ENCODE peak calls at places on chromosomes 2 and 18, in four cellular contexts. Z, F, W and S are unnamed samples. For H3K27me3 and H3K4me1, the result is how much of the 10 kb centered on the place peaks cover.

GRCh38 chr18:40875101-40875500 is 1079.9 kb upstream of the PIK3C3 start:
- DNase-seq in F (no peak), W (no peak), Z (no peak), S (no peak)

GRCh38 chr2:232458051-232458660 is 2.2 kb downstream of the ALPI start:
- DNase-seq in F (no peak), W (no peak), Z (no peak), S (peak)

GRCh38 chr18:13481820-13482640 is 244.3 kb downstream of the FAM210A start:
- DNase-seq in F (no peak), W (no peak), Z (no peak), S (no peak)

GRCh38 chr18:7754725-7755181 is 187.6 kb downstream of the PTPRM start:
- DNase-seq in F (no peak), Z (peak), W (no peak), S (peak)

GRCh38 chr2:67259581-67260347 is 137.4 kb upstream of the ETAA1 start:
- DNase-seq in F (peak), Z (no peak), W (no peak), S (no peak)

GRCh38 chr18:3250237-3251107 is 2.9 kb downstream of the MYL12A start:
- DNase-seq in W (no peak), Z (no peak), F (peak), S (no peak)

GRCh38 chr2:214808481-214808931 is 977 bp downstream of the BARD1 start:
- DNase-seq in Z (no peak), F (peak), W (no peak), S (no peak)

GRCh38 chr18:48621815-48622555 is 83.2 kb downstream of the CTIF start:
- DNase-seq in F (no peak), W (no peak), Z (no peak), S (no peak)

GRCh38 chr2:106127282-106127771 is 66.8 kb downstream of the UXS1 start:
- DNase-seq in F (peak), W (no peak), Z (no peak), S (no peak)

GRCh38 chr18:58495202-58495601 is 133.7 kb downstream of the ALPK2 start:
- DNase-seq in F (peak), W (no peak), Z (no peak), S (no peak)

GRCh38 chr2:46171996-46172546 is 125.1 kb upstream of the EPAS1 start:
- DNase-seq in W (no peak), Z (no peak), F (no peak), S (no peak)

GRCh38 chr2:134668821-134669220 is 50.0 kb downstream of the TMEM163 start:
- DNase-seq in F (no peak), Z (no peak), W (no peak), S (peak)

GRCh38 chr2:29218550-29219125 is 103.4 kb downstream of the CLIP4 start:
- DNase-seq in W (no peak), F (no peak), Z (no peak), S (peak)

GRCh38 chr2:11525762-11526161 is 8.1 kb upstream of the GREB1 start:
- DNase-seq in W (no peak), Z (no peak), F (no peak), S (no peak)

GRCh38 chr18:59140287-59140885 is 702 bp downstream of the SEC11C start:
- DNase-seq in Z (peak), F (peak), W (peak), S (peak)

GRCh38 chr2:45816273-45816672 is 164.8 kb downstream of the PRKCE start:
- DNase-seq in F (peak), Z (no peak), W (no peak), S (no peak)

GRCh38 chr2:212532087-212532486 is 6.5 kb downstream of the ERBB4 start:
- DNase-seq in Z (no peak), W (no peak), F (no peak), S (no peak)

GRCh38 chr2:8089596-8089995 is 592.3 kb upstream of the ID2 start:
- DNase-seq in F (peak), W (no peak), Z (no peak), S (no peak)

GRCh38 chr2:212777020-212777491 is 238.5 kb upstream of the ERBB4 start:
- DNase-seq in F (peak), W (no peak), Z (peak), S (no peak)

GRCh38 chr2:135756692-135757091 is 15.0 kb downstream of the UBXN4 start:
- DNase-seq in F (no peak), Z (no peak), W (no peak), S (no peak)

GRCh38 chr2:16683576-16683975 is 17.9 kb upstream of the CYRIA start:
- DNase-seq in F (no peak), W (no peak), Z (no peak), S (no peak)

GRCh38 chr18:24695168-24695567 is 234.7 kb downstream of the HRH4 start:
- DNase-seq in W (no peak), F (peak), Z (no peak), S (no peak)

GRCh38 chr2:30803281-30803680 is 4.0 kb downstream of the CAPN13 start:
- DNase-seq in Z (no peak), W (no peak), F (no peak), S (no peak)

GRCh38 chr18:51643483-51643882 is 446.0 kb upstream of the MEX3C start:
- DNase-seq in Z (no peak), W (no peak), F (no peak), S (no peak)

GRCh38 chr18:24497052-24497754 is 36.8 kb downstream of the HRH4 start:
- DNase-seq in W (no peak), Z (no peak), F (peak), S (no peak)

GRCh38 chr2:158692372-158693103 is 102.6 kb upstream of the DAPL1 start:
- DNase-seq in W (no peak), F (no peak), Z (no peak), S (no peak)

GRCh38 chr2:85887566-85888019 is 1.2 kb downstream of the ST3GAL5 start:
- DNase-seq in W (no peak), F (peak), Z (peak), S (peak)

GRCh38 chr2:228768818-228769217 is 502.3 kb downstream of the PID1 start:
- DNase-seq in F (peak), W (no peak), Z (no peak), S (no peak)

GRCh38 chr18:36295880-36296301 is 1.6 kb upstream of the FHOD3 start:
- DNase-seq in W (no peak), Z (no peak), F (peak), S (no peak)

GRCh38 chr2:238233625-238234024 is 6.2 kb downstream of the HES6 start:
- DNase-seq in Z (no peak), W (no peak), F (no peak), S (no peak)

GRCh38 chr2:238237441-238237840 is 2.4 kb downstream of the HES6 start:
- DNase-seq in Z (no peak), W (no peak), F (no peak), S (no peak)

GRCh38 chr2:238236571-238236970 is 3.3 kb downstream of the HES6 start:
- DNase-seq in F (no peak), Z (no peak), W (no peak), S (no peak)

GRCh38 chr2:238235856-238236255 is 4.0 kb downstream of the HES6 start:
- DNase-seq in F (no peak), W (no peak), Z (no peak), S (no peak)

GRCh38 chr2:238235331-238235732 is 4.5 kb downstream of the HES6 start:
- DNase-seq in Z (no peak), W (no peak), F (peak), S (no peak)
- H3K27me3 ChIP-seq in Z (half or more), W (under half), F (under half), S (under half)

GRCh38 chr18:44763327-44763726 is 82.6 kb downstream of the SETBP1 start:
- DNase-seq in F (no peak), W (no peak), Z (no peak), S (no peak)

GRCh38 chr18:44754567-44754966 is 73.9 kb downstream of the SETBP1 start:
- DNase-seq in Z (no peak), F (no peak), W (no peak), S (no peak)

GRCh38 chr18:44761812-44762211 is 81.1 kb downstream of the SETBP1 start:
- DNase-seq in Z (no peak), F (no peak), W (no peak), S (no peak)

GRCh38 chr18:44759925-44760342 is 79.2 kb downstream of the SETBP1 start:
- DNase-seq in F (no peak), Z (no peak), W (no peak), S (no peak)

DNA sequence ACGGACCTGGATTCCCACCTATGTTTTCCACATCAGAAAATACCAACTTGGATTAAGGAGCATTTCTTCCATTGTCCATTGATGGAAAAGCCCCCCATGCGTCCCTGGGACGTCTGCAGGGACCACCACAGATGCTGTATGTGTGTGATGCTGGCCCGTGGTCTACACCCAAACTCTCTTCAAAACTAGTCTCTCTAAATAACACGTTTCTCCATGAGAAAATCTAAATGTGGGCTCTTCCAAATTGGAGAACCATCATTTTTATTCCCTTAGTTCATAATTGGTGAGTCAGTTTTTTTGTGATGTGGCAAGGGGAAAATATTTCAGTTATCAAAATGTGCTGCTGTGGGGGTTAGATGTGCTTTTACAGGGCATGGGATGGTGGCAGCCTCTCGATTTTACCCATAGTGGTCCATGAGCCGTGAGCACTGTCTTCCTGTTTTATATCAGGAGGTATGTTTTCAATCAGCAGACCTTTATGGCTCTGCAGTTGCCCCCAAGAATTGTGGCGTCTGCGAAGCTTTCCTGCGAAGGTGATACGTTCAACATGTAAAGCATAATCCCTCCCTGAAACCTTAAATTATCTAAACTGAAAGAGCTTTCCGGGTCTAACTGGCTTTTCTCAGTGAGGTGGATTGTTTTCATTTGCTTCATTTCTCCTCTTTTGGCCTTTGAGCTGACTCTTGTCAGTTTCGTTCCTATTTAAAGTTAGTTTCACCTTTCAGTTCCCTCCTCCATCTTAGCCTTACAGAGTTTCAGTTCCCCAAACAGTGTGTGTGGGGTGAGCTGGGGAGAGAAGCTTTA is 78.3 kb downstream of the SETBP1 start:
- DNase-seq in W (no peak), Z (no peak), F (no peak), S (no peak)
- H3K4me1 ChIP-seq in W (under half), Z (under half), F (under half), S (under half)

DNA sequence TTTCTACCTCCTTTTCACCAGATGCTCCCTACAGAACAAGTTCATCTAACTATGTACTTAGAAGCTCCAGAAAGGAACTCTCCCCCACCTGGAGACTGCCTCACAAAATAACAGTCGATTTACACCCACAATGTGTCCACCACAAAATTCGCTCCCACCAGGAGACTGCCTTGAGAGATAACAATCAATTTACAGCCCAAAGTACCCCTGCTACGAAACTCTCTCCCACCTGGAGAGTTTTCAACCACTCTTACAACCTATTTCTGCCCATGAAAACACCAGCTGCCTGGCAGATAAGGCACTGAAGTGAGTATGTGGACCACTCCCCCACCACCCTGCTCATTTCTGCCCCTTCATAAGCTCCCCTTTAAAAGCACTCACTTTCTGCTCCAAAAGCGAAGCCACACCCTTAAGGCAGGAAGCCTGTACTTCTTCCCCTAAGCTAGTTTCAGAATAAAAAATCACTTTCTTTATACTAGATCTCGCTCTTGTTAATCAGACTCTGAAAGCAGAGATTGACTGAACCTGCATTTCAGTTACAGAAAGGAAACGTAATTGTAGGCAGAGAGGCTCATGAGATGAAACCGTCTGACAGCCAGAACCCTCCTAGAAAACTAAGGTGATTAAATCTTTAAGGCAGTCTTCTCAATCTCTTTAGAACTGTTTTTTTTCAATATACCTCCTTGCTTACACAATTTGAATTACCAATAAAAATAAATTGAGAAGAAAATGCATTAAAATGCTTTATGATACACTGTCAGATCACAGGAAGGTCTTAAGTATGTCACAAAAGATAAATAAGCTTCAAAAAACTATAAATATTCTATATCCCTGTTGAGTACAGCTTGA is 94.3 kb upstream of the RBBP8 start:
- DNase-seq in F (no peak), Z (no peak), W (no peak), S (peak)
- H3K9ac ChIP-seq in F (no peak), Z (no peak), W (no peak), S (no peak)

DNA sequence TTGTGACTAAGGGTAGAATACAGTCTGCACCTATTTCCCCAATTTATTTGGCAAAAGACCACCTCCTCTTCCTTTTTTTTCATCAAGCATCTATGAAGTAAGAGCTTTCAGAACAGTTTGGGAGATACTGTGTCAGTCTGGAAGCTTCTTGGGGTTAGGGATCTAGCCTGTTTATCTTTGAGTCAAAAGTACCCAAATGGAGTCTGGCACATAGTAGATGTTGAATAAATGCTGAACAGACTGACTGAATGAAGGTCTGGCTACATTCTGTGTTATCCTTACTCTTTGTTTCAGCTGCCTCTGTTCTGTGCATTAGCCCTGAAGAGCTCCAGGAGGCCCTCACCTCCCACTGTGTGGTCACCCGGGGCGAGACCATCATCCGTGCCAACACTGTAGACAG is 223.2 kb downstream of the MYO3B start:
- DNase-seq in W (no peak), F (no peak), Z (no peak), S (no peak)
- H3K27me3 ChIP-seq in W (under half), F (under half), Z (under half), S (under half)

GRCh38 chr2:218071218-218071937 is 2.3 kb downstream of the RUFY4 start:
- DNase-seq in Z (no peak), F (no peak), W (no peak), S (no peak)

GRCh38 chr2:218072002-218072401 is 2.9 kb downstream of the RUFY4 start:
- DNase-seq in Z (no peak), F (no peak), W (no peak), S (no peak)

GRCh38 chr2:218073185-218073584 is 4.1 kb downstream of the RUFY4 start:
- DNase-seq in F (no peak), Z (no peak), W (no peak), S (no peak)

GRCh38 chr2:218074031-218074430 is 5.0 kb downstream of the RUFY4 start:
- DNase-seq in Z (peak), F (no peak), W (peak), S (peak)

GRCh38 chr2:218072478-218073024 is 3.5 kb downstream of the RUFY4 start:
- DNase-seq in W (no peak), Z (no peak), F (no peak), S (no peak)
- H3K4me1 ChIP-seq in W (under half), Z (under half), F (under half), S (under half)